ENCODE peak calls at places on chromosomes 12 and 14, in five cellular contexts. One of them, this sample, is unnamed.

GRCh38 chr12:52216107-52216506 is 16.9 kb upstream of the KRT7 start:
- DNase-seq in esophagus muscularis mucosa: no peak
- DNase-seq in adrenal gland: no peak
- DNase-seq in transverse colon: no peak
- DNase-seq in testis: peak; percentile 37
- DNase-seq in this sample: peak; percentile 42

GRCh38 chr12:80838708-80839107 is 99.0 kb downstream of the LIN7A start:
- DNase-seq in esophagus muscularis mucosa: no peak
- DNase-seq in adrenal gland: no peak
- DNase-seq in transverse colon: no peak
- DNase-seq in testis: no peak
- DNase-seq in this sample: peak; percentile 64

GRCh38 chr12:28535216-28535615 is 345.0 kb downstream of the CCDC91 start:
- DNase-seq in esophagus muscularis mucosa: no peak
- DNase-seq in adrenal gland: no peak
- DNase-seq in transverse colon: no peak
- DNase-seq in testis: no peak
- DNase-seq in this sample: no peak

GRCh38 chr12:122961551-122962329 is 4.5 kb downstream of the ABCB9 start:
- DNase-seq in esophagus muscularis mucosa: no peak
- DNase-seq in adrenal gland: no peak
- DNase-seq in transverse colon: peak; percentile 79
- DNase-seq in testis: no peak
- DNase-seq in this sample: peak; percentile 77

GRCh38 chr12:50542448-50542847 is 37.7 kb downstream of the DIP2B start:
- DNase-seq in esophagus muscularis mucosa: no peak
- DNase-seq in adrenal gland: no peak
- DNase-seq in transverse colon: no peak
- DNase-seq in testis: no peak
- DNase-seq in this sample: no peak

GRCh38 chr14:51564986-51565604 is 86.6 kb upstream of the FRMD6 start:
- DNase-seq in esophagus muscularis mucosa: no peak
- DNase-seq in adrenal gland: no peak
- DNase-seq in transverse colon: no peak
- DNase-seq in testis: no peak
- DNase-seq in this sample: peak; percentile 45

GRCh38 chr14:59278111-59278510 is 89.6 kb downstream of the DAAM1 start:
- DNase-seq in esophagus muscularis mucosa: no peak
- DNase-seq in adrenal gland: no peak
- DNase-seq in transverse colon: no peak
- DNase-seq in testis: no peak
- DNase-seq in this sample: no peak

GRCh38 chr14:67269338-67270060 is 28.3 kb downstream of the PALS1 start:
- DNase-seq in esophagus muscularis mucosa: no peak
- DNase-seq in adrenal gland: no peak
- DNase-seq in transverse colon: no peak
- DNase-seq in testis: no peak
- DNase-seq in this sample: no peak

GRCh38 chr14:72476657-72477499 is 417.0 kb downstream of the DPF3 start:
- DNase-seq in esophagus muscularis mucosa: no peak
- DNase-seq in adrenal gland: no peak
- DNase-seq in transverse colon: peak; percentile 32
- DNase-seq in testis: no peak
- DNase-seq in this sample: peak; percentile 81

GRCh38 chr12:56634837-56635538 is 4.9 kb upstream of the BAZ2A start:
- DNase-seq in esophagus muscularis mucosa: peak; percentile 93
- DNase-seq in adrenal gland: peak; percentile 89
- DNase-seq in transverse colon: peak; percentile 91
- DNase-seq in testis: peak; percentile 89
- DNase-seq in this sample: peak; percentile 86

GRCh38 chr12:122867701-122868461 is 28.0 kb downstream of the VPS37B start:
- DNase-seq in esophagus muscularis mucosa: no peak
- DNase-seq in adrenal gland: peak; percentile 90
- DNase-seq in transverse colon: peak; percentile 69
- DNase-seq in testis: peak; percentile 88
- DNase-seq in this sample: peak; percentile 4

GRCh38 chr14:104133496-104133895 is 4.9 kb upstream of the KIF26A start:
- DNase-seq in esophagus muscularis mucosa: no peak
- DNase-seq in adrenal gland: no peak
- DNase-seq in transverse colon: no peak
- DNase-seq in testis: no peak
- DNase-seq in this sample: no peak

GRCh38 chr12:24664151-24664550 is 284.8 kb downstream of the BCAT1 start:
- DNase-seq in esophagus muscularis mucosa: no peak
- DNase-seq in adrenal gland: no peak
- DNase-seq in transverse colon: no peak
- DNase-seq in testis: no peak
- DNase-seq in this sample: no peak

GRCh38 chr14:24634158-24634557 is at the start of gene GZMB:
- DNase-seq in esophagus muscularis mucosa: no peak
- DNase-seq in adrenal gland: no peak
- DNase-seq in transverse colon: peak; percentile 19
- DNase-seq in testis: no peak
- DNase-seq in this sample: no peak

GRCh38 chr12:98653866-98654493 is 8.9 kb downstream of the APAF1 start:
- DNase-seq in esophagus muscularis mucosa: no peak
- DNase-seq in adrenal gland: no peak
- DNase-seq in transverse colon: no peak
- DNase-seq in testis: no peak
- DNase-seq in this sample: no peak

GRCh38 chr12:24838531-24838950 is 110.4 kb downstream of the BCAT1 start:
- DNase-seq in esophagus muscularis mucosa: no peak
- DNase-seq in adrenal gland: no peak
- DNase-seq in transverse colon: peak; percentile 37
- DNase-seq in testis: peak; percentile 53
- DNase-seq in this sample: no peak

GRCh38 chr12:43402431-43402830 is 149.6 kb downstream of the ADAMTS20 start:
- DNase-seq in esophagus muscularis mucosa: no peak
- DNase-seq in adrenal gland: no peak
- DNase-seq in transverse colon: no peak
- DNase-seq in testis: no peak
- DNase-seq in this sample: no peak
- H3K4me1 ChIP-seq in esophagus muscularis mucosa: no peaks in the 10 kb centered on the region
- H3K4me1 ChIP-seq in adrenal gland: no peaks in the 10 kb centered on the region
- H3K4me1 ChIP-seq in transverse colon: no peaks in the 10 kb centered on the region
- H3K4me1 ChIP-seq in testis: no peaks in the 10 kb centered on the region
- H3K4me1 ChIP-seq in this sample: no peaks in the 10 kb centered on the region

DNA sequence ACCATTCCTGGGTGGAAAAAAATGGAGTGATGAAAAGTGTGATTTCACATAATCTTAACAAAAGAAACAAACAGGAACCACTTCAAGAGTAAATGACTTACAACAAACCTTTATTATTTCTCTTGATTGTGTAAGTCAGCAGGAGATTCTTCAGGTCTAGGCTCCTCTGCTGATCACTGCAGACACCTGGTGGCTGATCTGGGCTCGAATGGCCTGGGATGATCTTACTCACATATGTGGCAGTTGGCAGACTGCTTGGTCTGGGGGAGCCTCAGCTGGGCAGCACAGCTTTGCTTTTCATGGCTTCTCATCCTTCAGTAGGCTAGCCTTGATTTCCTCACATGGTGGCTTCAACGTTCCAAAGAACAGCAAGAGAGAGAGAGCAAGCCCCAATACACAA is 215.4 kb upstream of the PRICKLE1 start:
- DNase-seq in esophagus muscularis mucosa: no peak
- DNase-seq in adrenal gland: no peak
- DNase-seq in transverse colon: no peak
- DNase-seq in testis: no peak
- DNase-seq in this sample: no peak
- TF ChIP-seq CTCF in esophagus muscularis mucosa: no peak
- TF ChIP-seq CTCF in adrenal gland: no peak
- TF ChIP-seq CTCF in transverse colon: no peak
- TF ChIP-seq CTCF in testis: no peak
- TF ChIP-seq CTCF in this sample: no peak

GRCh38 chr12:93597608-93598007 is 25.1 kb downstream of the SOCS2 start:
- DNase-seq in esophagus muscularis mucosa: no peak
- DNase-seq in adrenal gland: no peak
- DNase-seq in transverse colon: no peak
- DNase-seq in testis: no peak
- DNase-seq in this sample: no peak
- H3K36me3 ChIP-seq in esophagus muscularis mucosa: no peaks in the 10 kb centered on the region
- H3K36me3 ChIP-seq in adrenal gland: no peaks in the 10 kb centered on the region
- H3K36me3 ChIP-seq in transverse colon: no peaks in the 10 kb centered on the region
- H3K36me3 ChIP-seq in testis: no peaks in the 10 kb centered on the region
- H3K36me3 ChIP-seq in this sample: no peaks in the 10 kb centered on the region

GRCh38 chr12:48266826-48267225 is 63.7 kb upstream of the OR10AD1 start:
- DNase-seq in esophagus muscularis mucosa: no peak
- DNase-seq in adrenal gland: no peak
- DNase-seq in transverse colon: no peak
- DNase-seq in testis: no peak
- DNase-seq in this sample: no peak
- H3K4me1 ChIP-seq in esophagus muscularis mucosa: no peaks in the 10 kb centered on the region
- H3K4me1 ChIP-seq in adrenal gland: no peaks in the 10 kb centered on the region
- H3K4me1 ChIP-seq in transverse colon: no peaks in the 10 kb centered on the region
- H3K4me1 ChIP-seq in testis: no peaks in the 10 kb centered on the region
- H3K4me1 ChIP-seq in this sample: no peaks in the 10 kb centered on the region

DNA sequence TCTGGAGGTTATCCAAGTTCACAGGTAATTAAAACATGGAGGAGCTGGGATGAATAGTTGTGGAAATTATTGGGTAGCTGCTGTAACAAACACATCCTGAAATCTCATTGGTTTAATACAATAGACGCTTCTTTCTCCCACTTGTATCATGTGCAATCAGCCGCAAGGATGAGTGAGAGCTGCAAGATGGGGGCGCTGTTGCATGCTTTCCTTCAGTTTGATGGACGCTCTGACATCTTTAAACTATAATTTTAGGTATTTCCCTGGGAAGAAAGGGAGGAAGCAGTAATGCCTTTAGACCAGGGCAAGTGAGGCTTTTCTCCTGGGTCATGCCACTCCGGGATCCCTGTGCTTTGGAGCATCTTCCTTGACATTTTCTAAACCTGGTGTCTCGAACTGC is 178.7 kb downstream of the PAWR start:
- DNase-seq in esophagus muscularis mucosa: no peak
- DNase-seq in adrenal gland: no peak
- DNase-seq in transverse colon: no peak
- DNase-seq in testis: no peak
- DNase-seq in this sample: no peak
- TF ChIP-seq CTCF in esophagus muscularis mucosa: no peak
- TF ChIP-seq CTCF in adrenal gland: no peak
- TF ChIP-seq CTCF in transverse colon: no peak
- TF ChIP-seq CTCF in testis: no peak
- TF ChIP-seq CTCF in this sample: no peak